ENCODE peak calls at places on chromosome 12, in five cellular contexts. H is choroid plexus epithelial cell, J is HepG2, S is adrenal gland, L is fibroblast of mammary gland. C is an unnamed sample.

GRCh38 chr12:113208041-113208934 is 13.0 kb upstream of the TPCN1 start:
- DNase-seq in H (peak), J (no peak), S (no peak), L (peak), C (no peak)

GRCh38 chr12:113587720-113588119 is 116.0 kb upstream of the LHX5 start:
- DNase-seq in H (no peak), J (no peak), S (no peak), L (no peak), C (no peak)

GRCh38 chr12:88623777-88624548 is 43.7 kb upstream of the KITLG start:
- DNase-seq in H (no peak), J (no peak), S (no peak), L (peak), C (peak)

GRCh38 chr12:27974735-27975221 is 2.2 kb upstream of the PTHLH start:
- DNase-seq in H (no peak), J (no peak), S (no peak), L (no peak), C (no peak)

GRCh38 chr12:109459247-109459646 is 17.9 kb downstream of the KCTD10 start:
- DNase-seq in H (peak), J (no peak), S (no peak), L (peak), C (peak)

GRCh38 chr12:105955976-105956375 is 182.8 kb downstream of the NUAK1 start:
- DNase-seq in H (peak), J (no peak), S (no peak), L (no peak), C (no peak)

GRCh38 chr12:31605531-31605930 is 14.6 kb upstream of the DENND5B start:
- DNase-seq in H (no peak), J (no peak), S (no peak), L (no peak), C (no peak)

GRCh38 chr12:120292661-120293531 is at the start of gene RNU4-1:
- DNase-seq in H (peak), J (peak), S (peak), L (peak), C (peak)

GRCh38 chr12:58030566-58031279 is 89.4 kb downstream of the ATP23 start:
- DNase-seq in H (peak), J (no peak), S (no peak), L (peak), C (peak)

GRCh38 chr12:69585189-69586062 is at the start of gene CCT2:
- DNase-seq in H (peak), J (peak), S (peak), L (peak), C (peak)

GRCh38 chr12:15404485-15404884 is 82.2 kb downstream of the PTPRO start:
- DNase-seq in H (peak), J (no peak), S (no peak), L (peak), C (peak)

GRCh38 chr12:50344775-50345174 is 51.6 kb downstream of the FAM186A start:
- DNase-seq in H (no peak), J (no peak), S (no peak), L (no peak), C (no peak)

GRCh38 chr12:89319111-89319510 is 33.2 kb downstream of the DUSP6 start:
- DNase-seq in H (peak), J (no peak), S (no peak), L (peak), C (peak)

GRCh38 chr12:68428211-68428610 is 96.0 kb upstream of the MDM1 start:
- DNase-seq in H (no peak), J (no peak), S (no peak), L (no peak), C (no peak)

GRCh38 chr12:115710104-115710564 is 567.4 kb downstream of the MED13L start:
- DNase-seq in H (peak), J (no peak), S (peak), L (peak), C (peak)

GRCh38 chr12:122946690-122947271 is 19.5 kb downstream of the ABCB9 start:
- DNase-seq in H (peak), J (peak), S (peak), L (peak), C (peak)
- TF ChIP-seq CTCF in H (peak), J (peak), S (peak), L (peak), C (peak)

GRCh38 chr12:123243851-123244250 is 10.6 kb downstream of the MTRFR start:
- DNase-seq in H (no peak), J (no peak), S (no peak), L (no peak), C (no peak)
- TF ChIP-seq CTCF in H (no peak), J (no peak), S (no peak), L (no peak), C (no peak)

DNA sequence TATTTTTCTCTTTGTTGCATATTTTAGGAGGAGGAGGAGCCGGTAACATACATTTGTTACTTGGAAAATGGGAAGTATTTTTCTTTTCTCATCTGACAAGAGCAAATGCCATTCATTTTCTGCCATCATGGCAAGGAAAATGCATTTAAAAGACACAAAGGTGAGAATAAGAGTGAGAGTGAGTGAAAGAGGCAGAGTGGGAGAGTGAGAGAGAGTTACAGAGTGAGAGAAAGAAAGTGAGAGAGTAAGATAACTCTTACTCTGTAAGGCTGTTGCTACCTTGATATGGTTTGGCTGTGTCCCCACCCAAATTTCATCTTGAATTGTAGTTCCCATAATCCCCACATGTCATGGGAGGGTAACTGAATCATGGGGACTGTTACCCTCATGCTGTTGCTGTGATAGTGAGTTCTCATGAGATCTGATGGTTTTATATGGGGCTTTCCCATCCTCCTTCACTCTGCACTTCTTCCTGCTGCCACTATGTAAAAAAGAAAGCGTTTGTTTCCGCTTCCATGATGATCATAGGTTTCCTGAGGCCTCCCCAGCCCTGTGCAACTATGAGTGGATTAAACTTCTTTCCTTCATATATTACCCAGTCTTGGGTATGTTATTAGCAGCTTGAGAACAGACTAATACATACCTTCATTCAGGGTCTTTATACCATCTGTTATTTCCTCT is 64.2 kb downstream of the ASCL1 start:
- DNase-seq in H (no peak), J (no peak), S (no peak), L (no peak), C (no peak)
- TF ChIP-seq CTCF in H (no peak), J (no peak), S (no peak), L (no peak), C (no peak)

GRCh38 chr12:80513211-80513610 is 69.2 kb downstream of the PTPRQ start:
- DNase-seq in H (no peak), J (no peak), S (peak), L (no peak), C (no peak)

GRCh38 chr12:80509781-80510556 is 65.9 kb downstream of the PTPRQ start:
- DNase-seq in H (peak), J (no peak), S (no peak), L (peak), C (peak)

GRCh38 chr12:80517655-80518054 is 73.6 kb downstream of the PTPRQ start:
- DNase-seq in H (no peak), J (no peak), S (no peak), L (no peak), C (no peak)

GRCh38 chr12:80512781-80513180 is 68.7 kb downstream of the PTPRQ start:
- DNase-seq in H (no peak), J (no peak), S (no peak), L (no peak), C (no peak)
- TF ChIP-seq CTCF in H (no peak), J (no peak), S (no peak), L (no peak), C (no peak)

C was measured in cardiac fibroblast.